ENCODE peak calls at places on chromosomes 2 and 18, in four cellular contexts. B is WTC11, U is anterior cingulate cortex, G is caudate nucleus. X is an unnamed sample.

GRCh38 chr2:239952665-239953417 is 72.3 kb downstream of the NDUFA10 start:
- DNase-seq in B (no peak), U (no peak), G (no peak), X (no peak)

GRCh38 chr2:127320586-127321275 is 26.8 kb upstream of the ERCC3 start:
- DNase-seq in B (no peak), U (no peak), G (no peak), X (no peak)

GRCh38 chr2:113977660-113978523 is 88.0 kb downstream of the ACTR3 start:
- DNase-seq in B (no peak), U (no peak), G (no peak), X (no peak)

GRCh38 chr2:180017764-180018163 is 10.7 kb upstream of the CWC22 start:
- DNase-seq in B (no peak), U (no peak), G (no peak), X (no peak)

GRCh38 chr2:128425731-128426620 is 107.3 kb upstream of the HS6ST1 start:
- DNase-seq in B (no peak), U (no peak), G (no peak), X (no peak)

GRCh38 chr2:159140070-159140774 is 146.3 kb downstream of the WDSUB1 start:
- DNase-seq in B (no peak), U (no peak), G (no peak), X (no peak)

GRCh38 chr2:12131975-12132374 is 385.5 kb downstream of the LPIN1 start:
- DNase-seq in B (no peak), U (no peak), G (no peak), X (no peak)

GRCh38 chr2:84963323-84963691 is 7.7 kb upstream of the KCMF1 start:
- DNase-seq in B (no peak), U (no peak), G (no peak), X (no peak)

GRCh38 chr2:28435796-28436425 is 43.3 kb downstream of the FOSL2 start:
- DNase-seq in B (no peak), U (no peak), G (no peak), X (no peak)

GRCh38 chr18:452801-453200 is 47.7 kb downstream of the COLEC12 start:
- DNase-seq in B (no peak), U (no peak), G (no peak), X (no peak)

GRCh38 chr18:26911840-26912239 is 46.3 kb upstream of the AQP4 start:
- DNase-seq in B (no peak), U (no peak), G (no peak), X (no peak)

GRCh38 chr2:192196451-192197194 is 1.9 kb upstream of the TMEFF2 start:
- DNase-seq in B (no peak), U (no peak), G (no peak), X (no peak)

GRCh38 chr18:652131-652530 is 5.3 kb upstream of the TYMS start:
- DNase-seq in B (no peak), U (no peak), G (no peak), X (no peak)

GRCh38 chr2:161990741-161991140 is 83.3 kb downstream of the DPP4 start:
- DNase-seq in B (no peak), U (no peak), G (no peak), X (no peak)

GRCh38 chr2:203783496-203784203 is 77.2 kb downstream of the CD28 start:
- DNase-seq in B (no peak), U (no peak), G (no peak), X (no peak)

GRCh38 chr2:7867858-7868257 is 814.0 kb upstream of the ID2 start:
- DNase-seq in B (no peak), U (no peak), G (no peak), X (no peak)

GRCh38 chr2:102063948-102064678 is 72.4 kb downstream of the IL1R2 start:
- DNase-seq in B (peak; percentile 21), U (no peak), G (no peak), X (peak; percentile 32)

GRCh38 chr18:23540867-23541266 is 37.6 kb downstream of the RMC1 start:
- DNase-seq in B (no peak), U (no peak), G (no peak), X (no peak)

GRCh38 chr2:18552351-18553077 is 7.9 kb downstream of the RDH14 start:
- DNase-seq in B (no peak), U (no peak), G (no peak), X (no peak)

GRCh38 chr2:187774551-187775071 is 220.4 kb upstream of the TFPI start:
- DNase-seq in B (no peak), U (no peak), G (no peak), X (no peak)

GRCh38 chr18:43277164-43277600 is at the start of gene SYT4:
- DNase-seq in B (peak; percentile 81), U (peak; percentile 48), G (peak; percentile 49), X (peak; percentile 32)

GRCh38 chr2:179538406-179538805 is 273.8 kb upstream of the SESTD1 start:
- DNase-seq in B (no peak), U (no peak), G (no peak), X (no peak)

GRCh38 chr18:54257015-54257414 is 12.3 kb upstream of the POLI start:
- DNase-seq in B (no peak), U (no peak), G (no peak), X (no peak)

GRCh38 chr2:1864981-1865421 is 120.7 kb upstream of the PXDN start:
- DNase-seq in B (peak; percentile 43), U (no peak), G (no peak), X (no peak)

GRCh38 chr2:98883780-98884211 is 52.2 kb downstream of the CRACDL start:
- DNase-seq in B (no peak), U (peak; percentile 27), G (no peak), X (no peak)

GRCh38 chr2:42693013-42693575 is 70.8 kb downstream of the OXER1 start:
- DNase-seq in B (no peak), U (no peak), G (no peak), X (no peak)

GRCh38 chr2:106801256-106801655 is 84.7 kb downstream of the ST6GAL2 start:
- DNase-seq in B (peak; percentile 40), U (no peak), G (no peak), X (no peak)

GRCh38 chr2:222651721-222652420 is 4.0 kb downstream of the FARSB start:
- DNase-seq in B (no peak), U (no peak), G (no peak), X (no peak)

GRCh38 chr18:23453657-23454011 is 547 bp downstream of the RIOK3 start:
- DNase-seq in B (no peak), U (no peak), G (no peak), X (peak; percentile 7)

GRCh38 chr2:120699292-120699691 is 36.4 kb upstream of the GLI2 start:
- DNase-seq in B (no peak), U (no peak), G (no peak), X (no peak)

GRCh38 chr2:27324720-27325119 is 1.8 kb upstream of the MPV17 start:
- DNase-seq in B (no peak), U (no peak), G (no peak), X (no peak)